ENCODE peak calls at places on chromosome 17, in six cellular contexts. Q, V, I, D, P and T are unnamed samples.

GRCh38 chr17:71187145-71187878 is 933.5 kb upstream of the SOX9 start:
- DNase-seq in V (no peak), I (no peak), D (no peak), Q (no peak), P (no peak), T (no peak)

GRCh38 chr17:17139972-17140589 is 66.1 kb downstream of the PLD6 start:
- DNase-seq in P (no peak), V (no peak), D (no peak), I (no peak), Q (no peak), T (no peak)

GRCh38 chr17:28598799-28599310 is at the start of gene SPAG5:
- DNase-seq in V (peak), I (peak), Q (peak), P (peak), D (peak), T (peak)

GRCh38 chr17:6639651-6640535 is 618 bp downstream of the KIAA0753 start:
- DNase-seq in V (no peak), I (no peak), D (no peak), Q (peak), P (no peak), T (no peak)

GRCh38 chr17:47847341-47848197 is 3.4 kb downstream of the SP6 start:
- DNase-seq in P (no peak), I (peak), V (no peak), Q (no peak), D (no peak), T (no peak)

GRCh38 chr17:4130715-4131114 is 12.1 kb downstream of the ZZEF1 start:
- DNase-seq in I (no peak), D (no peak), Q (peak), P (no peak), V (no peak), T (no peak)

GRCh38 chr17:48997827-48998556 is 807 bp downstream of the IGF2BP1 start:
- DNase-seq in I (no peak), P (no peak), Q (no peak), D (no peak), V (no peak), T (no peak)

GRCh38 chr17:1455291-1455747 is 713 bp downstream of the CRK start:
- DNase-seq in D (peak), I (peak), P (no peak), V (peak), Q (peak), T (peak)

GRCh38 chr17:75507712-75508111 is 7.6 kb downstream of the CASKIN2 start:
- DNase-seq in V (no peak), D (no peak), Q (no peak), I (no peak), P (peak), T (no peak)

GRCh38 chr17:43905985-43906852 is 1.1 kb downstream of the MPP2 start:
- DNase-seq in V (peak), P (peak), Q (peak), D (no peak), I (peak), T (no peak)

GRCh38 chr17:40404003-40404402 is 13.7 kb downstream of the TOP2A start:
- DNase-seq in I (no peak), V (no peak), D (no peak), Q (no peak), P (no peak), T (no peak)

GRCh38 chr17:74529243-74529642 is 2.0 kb downstream of the CD300LB start:
- DNase-seq in V (peak), D (no peak), P (no peak), I (no peak), Q (peak), T (no peak)

GRCh38 chr17:81966343-81967243 is 5.6 kb upstream of the NOTUM start:
- DNase-seq in V (peak), I (no peak), D (no peak), Q (no peak), P (no peak), T (peak)

GRCh38 chr17:81733507-81734404 is 21.7 kb downstream of the SLC25A10 start:
- DNase-seq in Q (peak), V (peak), D (peak), I (peak), P (peak), T (peak)

GRCh38 chr17:7884581-7885356 is 3.8 kb upstream of the CHD3 start:
- DNase-seq in I (no peak), D (no peak), V (peak), Q (no peak), P (no peak), T (no peak)

GRCh38 chr17:71276071-71276470 is 844.7 kb upstream of the SOX9 start:
- DNase-seq in V (no peak), I (no peak), Q (no peak), P (no peak), D (no peak), T (no peak)

GRCh38 chr17:74779948-74780400 is 3.8 kb upstream of the NAT9 start:
- DNase-seq in P (no peak), Q (no peak), D (peak), V (peak), I (no peak), T (no peak)

GRCh38 chr17:51555153-51555552 is 294.8 kb downstream of the UTP18 start:
- DNase-seq in D (no peak), I (no peak), Q (no peak), V (no peak), P (no peak), T (no peak)

GRCh38 chr17:7982666-7983065 is 19.7 kb upstream of the GUCY2D start:
- DNase-seq in I (no peak), V (no peak), D (no peak), P (no peak), Q (no peak), T (no peak)

GRCh38 chr17:858941-859452 is 76.8 kb downstream of the MRM3 start:
- DNase-seq in P (no peak), Q (no peak), I (no peak), D (no peak), V (no peak), T (no peak)

GRCh38 chr17:5711344-5711743 is 127.0 kb upstream of the NLRP1 start:
- DNase-seq in D (no peak), Q (no peak), P (no peak), V (no peak), I (no peak), T (no peak)

GRCh38 chr17:58516644-58517377 is 2.4 kb upstream of the MTMR4 start:
- DNase-seq in I (no peak), D (no peak), P (no peak), V (no peak), Q (no peak), T (no peak)

GRCh38 chr17:1494203-1494602 is 1.7 kb upstream of the MYO1C start:
- DNase-seq in V (no peak), D (no peak), I (no peak), P (no peak), Q (no peak), T (no peak)

GRCh38 chr17:1367351-1367745 is 32.7 kb downstream of the YWHAE start:
- DNase-seq in I (no peak), P (no peak), D (no peak), V (no peak), Q (no peak), T (no peak)

GRCh38 chr17:76556759-76557367 is 17.0 kb downstream of the PRCD start:
- DNase-seq in V (peak), P (no peak), Q (peak), D (no peak), I (no peak), T (no peak)

GRCh38 chr17:80743181-80743771 is 198.6 kb downstream of the RPTOR start:
- DNase-seq in D (no peak), I (no peak), Q (no peak), V (no peak), P (peak), T (no peak)

GRCh38 chr17:80792373-80792781 is 199.3 kb upstream of the CHMP6 start:
- DNase-seq in I (no peak), Q (no peak), V (no peak), P (no peak), D (no peak), T (no peak)

GRCh38 chr17:65174974-65175373 is 37.8 kb downstream of the RGS9 start:
- DNase-seq in Q (no peak), I (no peak), P (no peak), D (no peak), V (no peak), T (no peak)

GRCh38 chr17:17425591-17425990 is 51.2 kb upstream of the MED9 start:
- DNase-seq in I (no peak), D (no peak), P (no peak), V (no peak), Q (no peak), T (no peak)

GRCh38 chr17:29027521-29027920 is 15.4 kb upstream of the PIPOX start:
- DNase-seq in V (no peak), I (no peak), P (no peak), D (no peak), Q (no peak), T (no peak)

GRCh38 chr17:37642706-37643105 is 540 bp downstream of the DDX52 start:
- DNase-seq in V (no peak), P (no peak), Q (no peak), I (no peak), D (no peak), T (no peak)

GRCh38 chr17:80982426-80982974 is 9.1 kb upstream of the CHMP6 start:
- DNase-seq in V (no peak), I (no peak), D (no peak), P (no peak), Q (no peak), T (no peak)

GRCh38 chr17:75130632-75131277 is 787 bp downstream of the NT5C start:
- DNase-seq in I (no peak), V (peak), P (peak), Q (no peak), D (no peak), T (peak)

GRCh38 chr17:8623591-8623990 is 6.9 kb downstream of the MYH10 start:
- DNase-seq in D (no peak), V (no peak), P (no peak), I (no peak), Q (no peak), T (no peak)

GRCh38 chr17:30970757-30971567 is at the start of gene RNF135:
- DNase-seq in Q (peak), D (peak), V (peak), I (peak), P (peak), T (peak)

GRCh38 chr17:41510251-41511065 is 5.0 kb upstream of the KRT13 start:
- DNase-seq in Q (no peak), P (no peak), V (no peak), I (no peak), D (no peak), T (no peak)

GRCh38 chr17:71055128-71055527 is 885.8 kb downstream of the KCNJ2 start:
- DNase-seq in P (no peak), V (no peak), D (no peak), I (no peak), Q (no peak), T (no peak)

GRCh38 chr17:68719431-68719830 is 118.3 kb upstream of the FAM20A start:
- DNase-seq in D (no peak), V (no peak), I (no peak), Q (no peak), P (no peak), T (no peak)